ENCODE peak calls at places on chromosomes 16 and 17, in seven cellular contexts. One of them, this sample, is unnamed.

GRCh38 chr16:1950047-1950446 is 4.4 kb downstream of the RPL3L start:
- DNase-seq in CD8-positive, alpha-beta memory T cell: no peak
- DNase-seq in mesendoderm: no peak
- DNase-seq in GM23248: peak
- DNase-seq in coronary artery: no peak
- DNase-seq in astrocyte of the spinal cord: no peak
- DNase-seq in fibroblast of lung: no peak
- DNase-seq in this sample: no peak

GRCh38 chr16:28001642-28002041 is 61.9 kb downstream of the GSG1L start:
- DNase-seq in CD8-positive, alpha-beta memory T cell: no peak
- DNase-seq in coronary artery: no peak
- DNase-seq in fibroblast of lung: no peak
- DNase-seq in mesendoderm: no peak
- DNase-seq in GM23248: no peak
- DNase-seq in astrocyte of the spinal cord: no peak
- DNase-seq in this sample: no peak

GRCh38 chr17:12472613-12473173 is 193.0 kb upstream of the MYOCD start:
- DNase-seq in astrocyte of the spinal cord: no peak
- DNase-seq in fibroblast of lung: no peak
- DNase-seq in GM23248: no peak
- DNase-seq in mesendoderm: no peak
- DNase-seq in CD8-positive, alpha-beta memory T cell: no peak
- DNase-seq in coronary artery: no peak
- DNase-seq in this sample: peak

GRCh38 chr17:65529761-65530157 is 31.7 kb downstream of the AXIN2 start:
- DNase-seq in fibroblast of lung: no peak
- DNase-seq in GM23248: no peak
- DNase-seq in mesendoderm: no peak
- DNase-seq in coronary artery: no peak
- DNase-seq in astrocyte of the spinal cord: no peak
- DNase-seq in CD8-positive, alpha-beta memory T cell: no peak
- DNase-seq in this sample: no peak

GRCh38 chr16:2090819-2091721 is 43.3 kb downstream of the TSC2 start:
- DNase-seq in CD8-positive, alpha-beta memory T cell: peak
- DNase-seq in coronary artery: no peak
- DNase-seq in mesendoderm: peak
- DNase-seq in GM23248: peak
- DNase-seq in fibroblast of lung: peak
- DNase-seq in astrocyte of the spinal cord: peak
- DNase-seq in this sample: peak

GRCh38 chr16:14289692-14290340 is 218.7 kb downstream of the MRTFB start:
- DNase-seq in GM23248: peak
- DNase-seq in coronary artery: no peak
- DNase-seq in fibroblast of lung: no peak
- DNase-seq in mesendoderm: peak
- DNase-seq in astrocyte of the spinal cord: no peak
- DNase-seq in CD8-positive, alpha-beta memory T cell: no peak
- DNase-seq in this sample: peak

GRCh38 chr17:73962308-73962707 is 241.2 kb upstream of the RPL38 start:
- DNase-seq in astrocyte of the spinal cord: no peak
- DNase-seq in CD8-positive, alpha-beta memory T cell: no peak
- DNase-seq in fibroblast of lung: no peak
- DNase-seq in coronary artery: no peak
- DNase-seq in mesendoderm: no peak
- DNase-seq in GM23248: no peak
- DNase-seq in this sample: no peak

GRCh38 chr16:49490321-49490705 is 116.7 kb downstream of the C16orf78 start:
- DNase-seq in astrocyte of the spinal cord: no peak
- DNase-seq in fibroblast of lung: no peak
- DNase-seq in coronary artery: no peak
- DNase-seq in mesendoderm: no peak
- DNase-seq in GM23248: no peak
- DNase-seq in CD8-positive, alpha-beta memory T cell: no peak
- DNase-seq in this sample: no peak

GRCh38 chr16:27769561-27770222 is 219.7 kb downstream of the KATNIP start:
- DNase-seq in astrocyte of the spinal cord: peak
- DNase-seq in coronary artery: no peak
- DNase-seq in mesendoderm: peak
- DNase-seq in GM23248: peak
- DNase-seq in fibroblast of lung: peak
- DNase-seq in CD8-positive, alpha-beta memory T cell: no peak
- DNase-seq in this sample: peak

GRCh38 chr16:62041401-62041800 is 5.2 kb upstream of the CDH8 start:
- DNase-seq in astrocyte of the spinal cord: peak
- DNase-seq in mesendoderm: peak
- DNase-seq in fibroblast of lung: peak
- DNase-seq in GM23248: peak
- DNase-seq in coronary artery: no peak
- DNase-seq in CD8-positive, alpha-beta memory T cell: no peak
- DNase-seq in this sample: peak

GRCh38 chr16:88940196-88941050 is 36.6 kb downstream of the CBFA2T3 start:
- DNase-seq in astrocyte of the spinal cord: no peak
- DNase-seq in coronary artery: no peak
- DNase-seq in fibroblast of lung: no peak
- DNase-seq in GM23248: peak
- DNase-seq in mesendoderm: no peak
- DNase-seq in CD8-positive, alpha-beta memory T cell: no peak
- DNase-seq in this sample: peak

GRCh38 chr16:68760671-68761275 is 23.7 kb downstream of the CDH1 start:
- DNase-seq in coronary artery: no peak
- DNase-seq in GM23248: peak
- DNase-seq in fibroblast of lung: peak
- DNase-seq in mesendoderm: no peak
- DNase-seq in CD8-positive, alpha-beta memory T cell: no peak
- DNase-seq in astrocyte of the spinal cord: no peak
- DNase-seq in this sample: peak

GRCh38 chr16:55543470-55543869 is 23.0 kb upstream of the CAPNS2 start:
- DNase-seq in astrocyte of the spinal cord: peak
- DNase-seq in GM23248: peak
- DNase-seq in fibroblast of lung: no peak
- DNase-seq in coronary artery: no peak
- DNase-seq in CD8-positive, alpha-beta memory T cell: no peak
- DNase-seq in mesendoderm: peak
- DNase-seq in this sample: peak

GRCh38 chr17:40996829-40997228 is 2.9 kb upstream of the KRTAP3-3 start:
- DNase-seq in coronary artery: no peak
- DNase-seq in mesendoderm: no peak
- DNase-seq in GM23248: no peak
- DNase-seq in CD8-positive, alpha-beta memory T cell: no peak
- DNase-seq in fibroblast of lung: peak
- DNase-seq in astrocyte of the spinal cord: no peak
- DNase-seq in this sample: no peak

GRCh38 chr16:69563605-69564580 is 1.9 kb upstream of the NFAT5 start:
- DNase-seq in fibroblast of lung: peak
- DNase-seq in coronary artery: no peak
- DNase-seq in GM23248: peak
- DNase-seq in mesendoderm: peak
- DNase-seq in astrocyte of the spinal cord: peak
- DNase-seq in CD8-positive, alpha-beta memory T cell: peak
- DNase-seq in this sample: no peak

GRCh38 chr17:14748036-14748715 is 447.3 kb downstream of the HS3ST3B1 start:
- DNase-seq in GM23248: peak
- DNase-seq in fibroblast of lung: no peak
- DNase-seq in coronary artery: no peak
- DNase-seq in CD8-positive, alpha-beta memory T cell: no peak
- DNase-seq in mesendoderm: no peak
- DNase-seq in astrocyte of the spinal cord: no peak
- DNase-seq in this sample: no peak

GRCh38 chr17:57521606-57522435 is 223.3 kb downstream of the CCDC182 start:
- DNase-seq in GM23248: no peak
- DNase-seq in fibroblast of lung: no peak
- DNase-seq in coronary artery: no peak
- DNase-seq in CD8-positive, alpha-beta memory T cell: no peak
- DNase-seq in mesendoderm: no peak
- DNase-seq in astrocyte of the spinal cord: no peak
- DNase-seq in this sample: no peak

GRCh38 chr16:23327836-23328235 is 25.7 kb downstream of the SCNN1B start:
- DNase-seq in GM23248: no peak
- DNase-seq in CD8-positive, alpha-beta memory T cell: no peak
- DNase-seq in mesendoderm: no peak
- DNase-seq in coronary artery: no peak
- DNase-seq in astrocyte of the spinal cord: no peak
- DNase-seq in fibroblast of lung: no peak
- DNase-seq in this sample: no peak
- H3K4me3 ChIP-seq in GM23248: no peak
- H3K4me3 ChIP-seq in CD8-positive, alpha-beta memory T cell: no peak
- H3K4me3 ChIP-seq in mesendoderm: no peak
- H3K4me3 ChIP-seq in coronary artery: no peak
- H3K4me3 ChIP-seq in astrocyte of the spinal cord: no peak
- H3K4me3 ChIP-seq in fibroblast of lung: no peak
- H3K4me3 ChIP-seq in this sample: no peak

GRCh38 chr16:670485-671352 is 2.8 kb downstream of the RHOT2 start:
- DNase-seq in coronary artery: no peak
- DNase-seq in mesendoderm: no peak
- DNase-seq in fibroblast of lung: no peak
- DNase-seq in astrocyte of the spinal cord: no peak
- DNase-seq in GM23248: no peak
- DNase-seq in CD8-positive, alpha-beta memory T cell: no peak
- DNase-seq in this sample: no peak

GRCh38 chr16:668519-669171 is 713 bp downstream of the RHOT2 start:
- DNase-seq in CD8-positive, alpha-beta memory T cell: no peak
- DNase-seq in coronary artery: no peak
- DNase-seq in GM23248: peak
- DNase-seq in astrocyte of the spinal cord: no peak
- DNase-seq in mesendoderm: no peak
- DNase-seq in fibroblast of lung: no peak
- DNase-seq in this sample: no peak

GRCh38 chr16:671353-672131 is 3.6 kb downstream of the RHOT2 start:
- DNase-seq in CD8-positive, alpha-beta memory T cell: no peak
- DNase-seq in fibroblast of lung: no peak
- DNase-seq in mesendoderm: no peak
- DNase-seq in coronary artery: no peak
- DNase-seq in astrocyte of the spinal cord: no peak
- DNase-seq in GM23248: no peak
- DNase-seq in this sample: no peak

GRCh38 chr16:667780-668518 is at the start of gene RHOT2:
- DNase-seq in CD8-positive, alpha-beta memory T cell: peak
- DNase-seq in GM23248: peak
- DNase-seq in fibroblast of lung: peak
- DNase-seq in astrocyte of the spinal cord: peak
- DNase-seq in mesendoderm: peak
- DNase-seq in coronary artery: peak
- DNase-seq in this sample: peak

GRCh38 chr16:669666-670065 is 1.7 kb downstream of the RHOT2 start:
- DNase-seq in mesendoderm: no peak
- DNase-seq in coronary artery: no peak
- DNase-seq in CD8-positive, alpha-beta memory T cell: no peak
- DNase-seq in fibroblast of lung: no peak
- DNase-seq in GM23248: no peak
- DNase-seq in astrocyte of the spinal cord: no peak
- DNase-seq in this sample: no peak
- H3K4me3 ChIP-seq in mesendoderm: no peak
- H3K4me3 ChIP-seq in coronary artery: no peak
- H3K4me3 ChIP-seq in CD8-positive, alpha-beta memory T cell: no peak
- H3K4me3 ChIP-seq in fibroblast of lung: peak
- H3K4me3 ChIP-seq in GM23248: no peak
- H3K4me3 ChIP-seq in astrocyte of the spinal cord: no peak
- H3K4me3 ChIP-seq in this sample: no peak

GRCh38 chr17:17700251-17700969 is 19.2 kb downstream of the RAI1 start:
- DNase-seq in fibroblast of lung: no peak
- DNase-seq in coronary artery: no peak
- DNase-seq in astrocyte of the spinal cord: no peak
- DNase-seq in mesendoderm: peak
- DNase-seq in GM23248: no peak
- DNase-seq in CD8-positive, alpha-beta memory T cell: no peak
- DNase-seq in this sample: no peak

GRCh38 chr17:17702370-17702769 is 21.1 kb downstream of the RAI1 start:
- DNase-seq in astrocyte of the spinal cord: no peak
- DNase-seq in coronary artery: no peak
- DNase-seq in fibroblast of lung: no peak
- DNase-seq in mesendoderm: no peak
- DNase-seq in CD8-positive, alpha-beta memory T cell: no peak
- DNase-seq in GM23248: no peak
- DNase-seq in this sample: no peak

GRCh38 chr17:17702821-17703607 is 21.8 kb downstream of the RAI1 start:
- DNase-seq in astrocyte of the spinal cord: no peak
- DNase-seq in CD8-positive, alpha-beta memory T cell: no peak
- DNase-seq in fibroblast of lung: no peak
- DNase-seq in GM23248: no peak
- DNase-seq in mesendoderm: peak
- DNase-seq in coronary artery: no peak
- DNase-seq in this sample: no peak

GRCh38 chr17:17701658-17702057 is 20.4 kb downstream of the RAI1 start:
- DNase-seq in GM23248: no peak
- DNase-seq in mesendoderm: no peak
- DNase-seq in astrocyte of the spinal cord: no peak
- DNase-seq in coronary artery: no peak
- DNase-seq in fibroblast of lung: no peak
- DNase-seq in CD8-positive, alpha-beta memory T cell: no peak
- DNase-seq in this sample: no peak

GRCh38 chr17:17701112-17701511 is 19.9 kb downstream of the RAI1 start:
- DNase-seq in coronary artery: no peak
- DNase-seq in CD8-positive, alpha-beta memory T cell: no peak
- DNase-seq in GM23248: no peak
- DNase-seq in astrocyte of the spinal cord: no peak
- DNase-seq in mesendoderm: no peak
- DNase-seq in fibroblast of lung: no peak
- DNase-seq in this sample: no peak
- H3K4me3 ChIP-seq in coronary artery: peak
- H3K4me3 ChIP-seq in CD8-positive, alpha-beta memory T cell: no peak
- H3K4me3 ChIP-seq in GM23248: no peak
- H3K4me3 ChIP-seq in astrocyte of the spinal cord: no peak
- H3K4me3 ChIP-seq in mesendoderm: no peak
- H3K4me3 ChIP-seq in fibroblast of lung: no peak
- H3K4me3 ChIP-seq in this sample: no peak

GRCh38 chr17:46108550-46109110 is 84.6 kb downstream of the KANSL1 start:
- DNase-seq in astrocyte of the spinal cord: no peak
- DNase-seq in CD8-positive, alpha-beta memory T cell: no peak
- DNase-seq in mesendoderm: peak
- DNase-seq in fibroblast of lung: no peak
- DNase-seq in coronary artery: no peak
- DNase-seq in GM23248: no peak
- DNase-seq in this sample: no peak

GRCh38 chr17:46106966-46107644 is 86.1 kb downstream of the KANSL1 start:
- DNase-seq in GM23248: no peak
- DNase-seq in coronary artery: no peak
- DNase-seq in astrocyte of the spinal cord: no peak
- DNase-seq in mesendoderm: peak
- DNase-seq in fibroblast of lung: no peak
- DNase-seq in CD8-positive, alpha-beta memory T cell: no peak
- DNase-seq in this sample: peak

GRCh38 chr17:46110219-46110618 is 83.0 kb downstream of the KANSL1 start:
- DNase-seq in coronary artery: no peak
- DNase-seq in astrocyte of the spinal cord: no peak
- DNase-seq in mesendoderm: no peak
- DNase-seq in GM23248: no peak
- DNase-seq in CD8-positive, alpha-beta memory T cell: no peak
- DNase-seq in fibroblast of lung: no peak
- DNase-seq in this sample: no peak

GRCh38 chr17:46109603-46110189 is 83.5 kb downstream of the KANSL1 start:
- DNase-seq in mesendoderm: no peak
- DNase-seq in coronary artery: no peak
- DNase-seq in GM23248: no peak
- DNase-seq in astrocyte of the spinal cord: no peak
- DNase-seq in CD8-positive, alpha-beta memory T cell: no peak
- DNase-seq in fibroblast of lung: no peak
- DNase-seq in this sample: no peak

DNA sequence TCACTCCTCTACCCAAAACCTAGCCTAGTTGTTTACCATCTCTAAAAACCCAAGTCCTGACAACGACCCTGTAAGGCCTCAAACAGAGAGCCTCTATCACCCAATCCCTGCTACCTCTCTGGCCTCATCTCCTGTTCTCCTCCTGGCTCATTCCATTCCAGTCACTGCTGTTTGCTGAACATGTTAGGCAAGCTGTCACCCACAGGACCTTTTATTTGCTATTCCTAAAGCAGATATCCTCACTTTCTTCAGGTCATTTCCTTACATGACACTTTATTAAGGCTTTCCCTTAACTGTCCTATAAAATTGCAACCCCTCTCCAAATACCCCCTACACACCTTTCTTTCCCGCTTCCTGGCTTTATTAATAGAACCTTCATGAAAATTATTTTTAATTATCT is 85.1 kb downstream of the KANSL1 start:
- DNase-seq in GM23248: no peak
- DNase-seq in CD8-positive, alpha-beta memory T cell: no peak
- DNase-seq in coronary artery: no peak
- DNase-seq in fibroblast of lung: no peak
- DNase-seq in astrocyte of the spinal cord: no peak
- DNase-seq in mesendoderm: peak
- DNase-seq in this sample: no peak
- H3K4me3 ChIP-seq in GM23248: no peak
- H3K4me3 ChIP-seq in CD8-positive, alpha-beta memory T cell: no peak
- H3K4me3 ChIP-seq in coronary artery: no peak
- H3K4me3 ChIP-seq in fibroblast of lung: no peak
- H3K4me3 ChIP-seq in astrocyte of the spinal cord: no peak
- H3K4me3 ChIP-seq in mesendoderm: no peak
- H3K4me3 ChIP-seq in this sample: no peak

This sample was measured in cardiac muscle cell.